ENCODE peak calls at places on chromosome 13, in five cellular contexts. I is CD4-positive, CD25-positive, alpha-beta regulatory T cell; F is activated naive CD8-positive, alpha-beta T cell treated with anti-CD3 and anti-CD28 coated beads, Interleukin-2, amount 50 U/mL, for 24 hours; K is Right ventricle myocardium superior; Q is activated naive CD4-positive, alpha-beta T cell treated with anti-CD3 and anti-CD28 coated beads, Interleukin-2, amount 50 U/mL, for 16 hours. J is an unnamed sample.

GRCh38 chr13:105139380-105140285 is 1395.8 kb downstream of the EFNB2 start:
- DNase-seq in F (peak), K (peak), I (peak), Q (peak), J (peak)

GRCh38 chr13:42275098-42275471 is 3.1 kb downstream of the AKAP11 start:
- DNase-seq in K (no peak), I (peak), Q (no peak), F (no peak), J (no peak)

GRCh38 chr13:112753868-112754267 is 64.0 kb downstream of the ATP11A start:
- DNase-seq in K (no peak), I (no peak), F (no peak), Q (no peak), J (no peak)

GRCh38 chr13:95301947-95302386 is 716 bp upstream of the ABCC4 start:
- DNase-seq in K (no peak), F (no peak), I (no peak), Q (peak), J (no peak)

GRCh38 chr13:79096099-79096498 is 310.0 kb downstream of the RBM26 start:
- DNase-seq in Q (no peak), K (no peak), I (no peak), F (no peak), J (no peak)

GRCh38 chr13:106919093-106919492 is 351.2 kb upstream of the ARGLU1 start:
- DNase-seq in F (no peak), K (no peak), Q (no peak), I (no peak), J (no peak)

GRCh38 chr13:93144031-93144430 is 82.6 kb upstream of the GPC6 start:
- DNase-seq in F (no peak), Q (no peak), K (no peak), I (no peak), J (no peak)

GRCh38 chr13:103157034-103157433 is 90.8 kb upstream of the SLC10A2 start:
- DNase-seq in Q (no peak), F (no peak), K (no peak), I (no peak), J (no peak)

GRCh38 chr13:22055259-22055658 is 384.4 kb downstream of the FGF9 start:
- DNase-seq in F (no peak), K (no peak), I (no peak), Q (no peak), J (no peak)

GRCh38 chr13:57582032-57582431 is 49.5 kb upstream of the PCDH17 start:
- DNase-seq in I (no peak), F (no peak), Q (no peak), K (no peak), J (no peak)

GRCh38 chr13:36736119-36736726 is 62.4 kb downstream of the SERTM1 start:
- DNase-seq in I (peak), Q (peak), K (no peak), F (peak), J (no peak)

GRCh38 chr13:29802621-29803020 is 47.8 kb downstream of the UBL3 start:
- DNase-seq in I (no peak), F (no peak), K (no peak), Q (no peak), J (no peak)

GRCh38 chr13:95784161-95784880 is 107.4 kb downstream of the DNAJC3 start:
- DNase-seq in F (no peak), I (no peak), K (no peak), Q (no peak), J (no peak)

GRCh38 chr13:72208112-72208645 is 341.2 kb upstream of the DACH1 start:
- DNase-seq in I (no peak), F (no peak), Q (no peak), K (no peak), J (no peak)

GRCh38 chr13:83883061-83883523 is 818 bp upstream of the SLITRK1 start:
- DNase-seq in Q (no peak), F (no peak), K (no peak), I (no peak), J (no peak)

GRCh38 chr13:85590231-85590931 is 208.8 kb downstream of the SLITRK6 start:
- DNase-seq in Q (no peak), K (no peak), I (no peak), F (no peak), J (no peak)

GRCh38 chr13:110092869-110093268 is 214.1 kb downstream of the COL4A1 start:
- DNase-seq in K (no peak), I (no peak), Q (no peak), F (no peak), J (no peak)

GRCh38 chr13:80048802-80049201 is 292.1 kb downstream of the SPRY2 start:
- DNase-seq in K (peak), I (no peak), F (peak), Q (peak), J (peak)

GRCh38 chr13:101690871-101691270 is 238.4 kb downstream of the ITGBL1 start:
- DNase-seq in Q (no peak), K (no peak), F (no peak), I (no peak), J (no peak)

GRCh38 chr13:20814224-20814910 is 40.6 kb upstream of the EEF1AKMT1 start:
- DNase-seq in I (no peak), F (no peak), K (peak), Q (no peak), J (peak)

GRCh38 chr13:92158335-92158734 is 759.9 kb downstream of the GPC5 start:
- DNase-seq in Q (no peak), K (no peak), F (no peak), I (no peak), J (no peak)

GRCh38 chr13:60410299-60410698 is 13.3 kb downstream of the TDRD3 start:
- DNase-seq in F (no peak), K (no peak), Q (no peak), I (no peak), J (no peak)

GRCh38 chr13:97113231-97114001 is 108.7 kb upstream of the MBNL2 start:
- DNase-seq in F (no peak), I (no peak), Q (no peak), K (no peak), J (no peak)

GRCh38 chr13:33366469-33367062 is 81.0 kb upstream of the STARD13 start:
- DNase-seq in Q (no peak), I (no peak), K (no peak), F (no peak), J (no peak)

GRCh38 chr13:50537029-50537428 is 306.5 kb downstream of the DLEU7 start:
- DNase-seq in F (no peak), K (no peak), Q (no peak), I (no peak), J (no peak)

GRCh38 chr13:87669379-87669978 is 1.7 kb upstream of the SLITRK5 start:
- DNase-seq in F (no peak), Q (no peak), K (no peak), I (no peak), J (no peak)

GRCh38 chr13:113488283-113488682 is 2.2 kb downstream of the DCUN1D2 start:
- DNase-seq in K (no peak), F (no peak), I (no peak), Q (no peak), J (no peak)

GRCh38 chr13:24500977-24501376 is 11.6 kb downstream of the PARP4 start:
- DNase-seq in F (no peak), K (no peak), Q (no peak), I (no peak), J (no peak)

J was measured in left ventricle myocardium superior.